ENCODE peak calls at places on chromosomes 16 and 17, in seven cellular contexts. S is MCF 10A, I is right lobe of liver, Z is lower leg skin, Q is AG04450, R is progenitor cell of endocrine pancreas, O is Peyer's patch. V is an unnamed sample.

GRCh38 chr16:14240964-14241363 is 169.8 kb downstream of the MRTFB start:
- DNase-seq in Z (no peak), O (no peak), Q (no peak), R (no peak), I (no peak), S (no peak), V (no peak)

GRCh38 chr16:31072540-31073072 is 1.4 kb downstream of the ZNF668 start:
- DNase-seq in S (peak), O (peak), Q (no peak), I (no peak), R (no peak), Z (no peak), V (no peak)

GRCh38 chr16:880471-881171 is 80.1 kb upstream of the GNG13 start:
- DNase-seq in R (no peak), Z (no peak), Q (no peak), I (no peak), O (no peak), S (no peak), V (no peak)

GRCh38 chr16:2046889-2047329 is 725 bp downstream of the NTHL1 start:
- DNase-seq in R (no peak), S (no peak), Q (no peak), Z (no peak), O (no peak), I (peak), V (no peak)

GRCh38 chr16:16007743-16008111 is 58.3 kb downstream of the ABCC1 start:
- DNase-seq in S (no peak), Z (no peak), R (no peak), O (peak), Q (no peak), I (no peak), V (no peak)

GRCh38 chr17:40545660-40546059 is 19.6 kb downstream of the CCR7 start:
- DNase-seq in Z (no peak), O (peak), Q (no peak), I (peak), S (no peak), R (no peak), V (no peak)

GRCh38 chr17:37770631-37771518 is 26.0 kb upstream of the HNF1B start:
- DNase-seq in S (peak), Q (no peak), O (no peak), I (peak), R (peak), Z (no peak), V (peak)

GRCh38 chr17:7437369-7437863 is 1.9 kb upstream of the FGF11 start:
- DNase-seq in O (no peak), S (no peak), I (no peak), Z (no peak), R (no peak), Q (no peak), V (no peak)

GRCh38 chr17:49528966-49529365 is 33.9 kb downstream of the NGFR start:
- DNase-seq in I (no peak), Q (no peak), R (no peak), O (no peak), S (no peak), Z (no peak), V (peak)

GRCh38 chr17:45246861-45247428 is 14.9 kb downstream of the SPATA32 start:
- DNase-seq in I (no peak), R (peak), O (peak), S (no peak), Z (no peak), Q (no peak), V (no peak)

GRCh38 chr17:27469256-27469655 is 13.0 kb downstream of the KSR1 start:
- DNase-seq in Z (no peak), I (no peak), Q (no peak), S (no peak), R (no peak), O (no peak), V (no peak)

GRCh38 chr16:19860146-19861030 is 24.3 kb downstream of the GPRC5B start:
- DNase-seq in Q (peak), O (no peak), Z (no peak), S (no peak), R (no peak), I (no peak), V (no peak)

GRCh38 chr16:17423195-17423594 is 47.6 kb downstream of the XYLT1 start:
- DNase-seq in O (no peak), Z (no peak), R (no peak), S (no peak), Q (no peak), I (no peak), V (no peak)

GRCh38 chr17:5785867-5786509 is 201.7 kb upstream of the NLRP1 start:
- DNase-seq in Z (no peak), I (no peak), R (no peak), O (no peak), Q (peak), S (no peak), V (no peak)

GRCh38 chr16:1401061-1401757 is 13.3 kb downstream of the UNKL start:
- DNase-seq in S (no peak), I (no peak), O (no peak), Z (no peak), Q (no peak), R (no peak), V (no peak)

GRCh38 chr16:10992797-10993196 is 48.4 kb downstream of the CLEC16A start:
- DNase-seq in S (peak), I (no peak), R (no peak), Q (peak), Z (no peak), O (no peak), V (no peak)

GRCh38 chr17:64718058-64718457 is 56.0 kb upstream of the SMURF2 start:
- DNase-seq in S (no peak), Z (no peak), Q (no peak), O (no peak), R (no peak), I (no peak), V (no peak)

GRCh38 chr16:87648236-87648635 is 45.9 kb downstream of the JPH3 start:
- DNase-seq in I (no peak), Q (no peak), R (no peak), O (no peak), S (no peak), Z (no peak), V (no peak)

GRCh38 chr17:42518046-42518754 is 17.8 kb upstream of the NAGLU start:
- DNase-seq in Z (peak), I (no peak), Q (peak), O (no peak), R (no peak), S (peak), V (no peak)

GRCh38 chr16:14309001-14309886 is 238.1 kb downstream of the MRTFB start:
- DNase-seq in R (peak), Z (no peak), I (no peak), S (no peak), O (no peak), Q (no peak), V (no peak)

GRCh38 chr17:28774206-28774605 is 30.4 kb downstream of the TRAF4 start:
- DNase-seq in I (no peak), R (no peak), S (no peak), Z (no peak), Q (no peak), O (no peak), V (no peak)

GRCh38 chr17:45098081-45098868 is 34.0 kb downstream of the PLCD3 start:
- DNase-seq in Q (no peak), R (no peak), O (no peak), Z (no peak), I (peak), S (no peak), V (no peak)

GRCh38 chr16:71436473-71436872 is 5.4 kb downstream of the TLE7 start:
- DNase-seq in I (no peak), O (no peak), S (no peak), R (no peak), Z (no peak), Q (no peak), V (no peak)

GRCh38 chr17:266701-267656 is 85.5 kb upstream of the DOC2B start:
- DNase-seq in Q (no peak), R (peak), I (peak), S (no peak), Z (no peak), O (peak), V (no peak)

GRCh38 chr16:1019934-1020305 is 38.4 kb downstream of the SOX8 start:
- DNase-seq in I (no peak), O (no peak), Z (no peak), R (no peak), S (no peak), Q (no peak), V (no peak)

GRCh38 chr17:27993723-27994310 is 48.7 kb upstream of the NLK start:
- DNase-seq in O (no peak), R (no peak), Z (no peak), S (no peak), I (no peak), Q (no peak), V (no peak)

GRCh38 chr17:78226752-78227454 is 4.5 kb upstream of the TMEM235 start:
- DNase-seq in Z (no peak), R (no peak), I (no peak), O (no peak), Q (no peak), S (no peak), V (no peak)

GRCh38 chr17:57109393-57110151 is 24.5 kb downstream of the AKAP1 start:
- DNase-seq in O (no peak), I (peak), R (no peak), Q (no peak), Z (no peak), S (no peak), V (no peak)

GRCh38 chr17:39658760-39659159 is 6.4 kb upstream of the TCAP start:
- DNase-seq in O (no peak), Q (no peak), Z (no peak), I (no peak), S (no peak), R (no peak), V (no peak)

GRCh38 chr17:28865946-28866752 is 11.3 kb downstream of the ERAL1 start:
- DNase-seq in Q (no peak), I (no peak), O (peak), S (peak), R (no peak), Z (no peak), V (no peak)

DNA sequence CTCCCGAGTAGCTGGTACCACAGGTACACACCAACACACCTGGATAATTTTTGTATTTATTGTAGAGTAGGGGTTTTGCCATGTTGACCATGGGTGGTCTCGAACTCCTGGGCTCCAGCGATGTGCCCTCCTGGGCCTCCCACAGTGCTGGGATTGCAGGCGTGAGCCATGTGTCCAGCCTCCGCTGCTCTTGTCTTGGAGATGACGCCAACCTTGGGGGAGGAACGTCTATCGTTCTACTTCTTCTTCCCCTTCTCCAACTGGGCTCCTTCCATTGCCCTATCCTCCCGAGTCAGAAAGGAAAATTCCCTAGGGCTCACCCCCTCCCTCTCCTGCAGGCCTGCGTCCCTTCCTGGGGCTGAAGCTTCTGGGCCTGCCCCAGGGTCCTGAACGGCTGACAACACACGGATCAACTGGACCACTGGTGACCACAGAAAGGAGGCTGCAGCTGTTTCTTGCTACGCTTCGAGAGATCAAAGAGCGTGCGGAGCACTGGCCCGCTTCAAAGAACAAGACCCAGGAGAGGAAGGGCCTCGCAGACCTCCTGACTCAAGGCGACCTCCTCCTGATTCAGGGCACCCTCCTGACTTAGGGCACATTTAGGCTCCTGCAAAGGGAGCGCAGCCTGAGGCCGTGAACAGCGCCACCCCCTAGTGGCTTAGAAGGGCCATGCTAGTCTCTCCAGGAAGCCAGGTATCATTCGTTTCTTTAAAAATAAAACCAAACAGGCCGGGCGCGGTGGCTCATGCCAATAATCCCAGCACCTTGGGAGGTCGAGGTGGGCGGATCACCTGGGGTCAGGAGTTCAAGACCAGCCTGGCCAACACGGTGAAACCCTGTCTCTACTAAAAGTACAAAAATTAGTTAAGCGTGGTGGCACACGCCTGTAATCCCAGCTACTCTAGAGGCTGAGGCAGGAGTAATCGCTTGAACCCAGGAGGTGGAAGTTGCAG is 48.5 kb upstream of the HELZ start:
- DNase-seq in Q (no peak), R (peak), I (peak), O (peak), S (peak), Z (peak), V (peak)
- TF ChIP-seq CTCF in Q (peak), R (peak), I (peak), O (peak), S (peak), Z (no peak), V (peak)

DNA sequence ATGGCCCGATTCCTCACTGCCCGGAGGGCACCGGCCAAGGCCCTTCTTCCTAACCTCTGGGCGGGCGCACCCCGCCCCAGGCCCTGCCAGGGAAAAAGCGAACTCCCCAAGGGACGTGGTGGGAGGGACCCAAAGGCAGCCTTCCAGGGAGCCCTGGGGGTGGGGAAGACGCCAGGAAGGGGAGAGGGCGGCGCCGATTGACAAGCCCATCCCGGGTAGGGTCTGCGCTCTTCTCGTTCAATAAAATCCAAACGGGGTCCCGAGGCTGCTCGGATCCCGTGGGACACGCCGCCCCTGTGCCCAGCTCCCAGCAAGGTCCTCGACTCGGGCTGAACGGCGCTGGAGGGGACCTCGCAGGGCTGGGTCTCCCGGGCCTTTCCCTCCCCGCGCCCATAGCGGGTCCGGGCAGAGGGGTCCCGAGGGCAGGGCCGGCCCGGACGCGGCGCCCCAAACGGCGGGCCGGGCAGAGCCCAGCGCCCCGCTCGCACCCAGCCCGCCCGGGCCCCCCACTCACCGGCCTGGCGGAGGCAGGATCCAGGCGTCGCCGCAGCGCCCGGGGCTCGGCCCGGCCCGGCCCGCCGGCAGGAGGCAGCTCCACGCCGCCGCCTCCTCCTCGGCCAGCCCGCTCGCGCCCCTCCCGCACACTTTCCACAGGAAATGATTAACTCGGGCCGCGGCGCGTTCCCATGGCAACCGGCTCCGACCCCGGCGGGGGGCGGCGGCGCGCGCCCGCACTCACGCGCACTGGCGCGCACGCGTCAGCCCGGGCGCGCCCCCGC is at the start of gene KIFC3:
- DNase-seq in Q (no peak), O (peak), I (peak), S (peak), R (peak), Z (no peak), V (peak)
- TF ChIP-seq CTCF in Q (peak), O (no peak), I (peak), S (peak), R (peak), Z (no peak), V (peak)

DNA sequence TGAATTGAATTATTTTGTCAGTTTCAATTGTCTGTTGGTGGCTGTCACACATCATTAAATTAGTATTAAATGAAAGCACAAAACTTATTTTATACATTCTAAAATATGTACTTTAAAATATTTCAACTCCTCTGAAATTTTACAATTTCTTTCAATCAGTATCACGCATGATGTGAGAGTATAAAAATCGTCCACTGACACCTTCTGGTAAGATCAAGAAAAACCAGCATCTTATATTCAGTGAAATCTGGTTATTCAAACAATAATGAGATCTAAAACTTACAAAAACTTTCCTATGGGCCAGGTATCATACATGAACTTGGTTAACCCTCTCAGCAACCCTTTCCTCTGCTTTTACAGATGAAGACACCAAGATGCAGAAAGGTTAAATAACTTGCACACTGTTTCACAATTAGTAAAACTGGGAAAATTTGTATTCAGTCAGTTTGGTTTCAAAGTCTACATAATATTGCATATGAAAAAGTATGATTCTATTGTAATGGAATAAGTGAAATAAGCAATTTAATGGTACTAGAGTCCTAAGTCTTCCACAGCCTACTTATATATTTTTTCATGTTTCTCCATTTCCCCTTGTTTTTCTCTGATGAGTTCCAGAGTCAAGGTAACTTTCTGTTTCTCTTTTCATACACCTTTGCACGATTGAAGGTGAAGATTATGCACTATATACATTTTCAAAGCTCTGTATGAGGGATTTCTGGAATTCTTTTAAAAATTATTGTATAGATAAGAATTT is 58.7 kb downstream of the EFCAB5 start:
- DNase-seq in S (peak), Z (no peak), R (no peak), Q (no peak), O (no peak), I (no peak), V (no peak)
- TF ChIP-seq CTCF in S (no peak), Z (no peak), R (no peak), Q (peak), O (no peak), I (no peak), V (no peak)

GRCh38 chr17:47872651-47873161 is 21.7 kb upstream of the SP6 start:
- DNase-seq in O (no peak), S (no peak), Q (no peak), Z (no peak), R (no peak), I (no peak), V (no peak)
- TF ChIP-seq CTCF in O (no peak), S (no peak), Q (no peak), Z (no peak), R (no peak), I (no peak), V (no peak)

DNA sequence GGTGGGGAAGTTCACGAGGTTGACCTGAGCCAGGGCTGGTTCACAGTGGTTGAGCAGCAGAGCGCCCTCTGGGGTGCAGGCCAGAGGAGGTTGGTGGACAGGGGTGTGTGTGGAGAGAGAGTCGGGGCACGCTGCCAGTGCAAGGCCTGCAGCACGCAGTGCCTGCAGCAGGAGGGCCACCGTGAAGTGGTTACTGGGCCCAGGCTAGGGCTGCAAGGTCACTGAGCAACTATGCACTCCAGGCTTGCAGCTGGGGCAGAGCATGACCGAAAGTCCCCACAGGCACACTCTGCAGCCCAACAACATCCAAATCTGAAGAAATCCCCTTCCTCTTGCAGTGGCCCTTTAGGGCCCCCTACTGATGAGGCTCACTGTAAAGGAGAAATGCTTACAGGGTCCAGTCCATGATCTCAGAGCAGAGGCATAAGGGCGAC is 89.1 kb upstream of the NOL11 start:
- DNase-seq in Q (no peak), R (no peak), S (peak), Z (no peak), O (no peak), I (peak), V (no peak)
- TF ChIP-seq CTCF in Q (peak), R (peak), S (no peak), Z (no peak), O (no peak), I (no peak), V (no peak)

V was measured in natural killer cell.